ENCODE peak calls at places on chromosomes 6 and 20, in five cellular contexts. B, H, P, Y and I are unnamed samples.

GRCh38 chr20:48094944-48095343 is 309.7 kb upstream of the SULF2 start:
- DNase-seq in B (no peak), Y (no peak), H (no peak), P (no peak), I (no peak)

GRCh38 chr20:50921055-50921454 is 10.2 kb downstream of the ADNP start:
- DNase-seq in Y (no peak), P (no peak), H (no peak), B (no peak), I (no peak)

GRCh38 chr20:45032781-45033180 is 66.5 kb downstream of the STK4 start:
- DNase-seq in P (no peak), B (no peak), H (no peak), Y (no peak), I (no peak)

GRCh38 chr6:108492131-108492766 is 68.5 kb upstream of the FOXO3 start:
- DNase-seq in Y (no peak), H (peak; percentile 41), P (no peak), B (peak; percentile 36), I (peak; percentile 11)

GRCh38 chr20:5020760-5021159 is 19.4 kb upstream of the SLC23A2 start:
- DNase-seq in Y (no peak), P (no peak), B (no peak), H (no peak), I (no peak)

GRCh38 chr6:43954311-43955131 is 172.7 kb downstream of the MRPL14 start:
- DNase-seq in B (no peak), Y (no peak), H (no peak), P (no peak), I (no peak)

GRCh38 chr6:166950443-166950821 is 5.9 kb downstream of the RNASET2 start:
- DNase-seq in Y (no peak), P (no peak), B (no peak), H (no peak), I (no peak)

GRCh38 chr20:22180244-22180643 is 404.1 kb downstream of the FOXA2 start:
- DNase-seq in P (no peak), B (no peak), Y (no peak), H (peak; percentile 9), I (no peak)

GRCh38 chr6:80467408-80467807 is 360.9 kb downstream of the BCKDHB start:
- DNase-seq in Y (no peak), H (no peak), B (no peak), P (no peak), I (no peak)

GRCh38 chr6:111439169-111439568 is 43.8 kb downstream of the REV3L start:
- DNase-seq in Y (no peak), B (no peak), P (no peak), H (no peak), I (no peak)

GRCh38 chr6:116518621-116519020 is 7.2 kb downstream of the CALHM5 start:
- DNase-seq in P (no peak), Y (no peak), B (no peak), H (peak; percentile 45), I (no peak)

GRCh38 chr6:24972551-24972950 is 36.8 kb upstream of the RIPOR2 start:
- DNase-seq in Y (no peak), B (no peak), H (no peak), P (no peak), I (no peak)

GRCh38 chr6:117557951-117558350 is 44.4 kb downstream of the GOPC start:
- DNase-seq in B (no peak), P (no peak), H (no peak), Y (no peak), I (no peak)

GRCh38 chr6:162636167-162636566 is 91.4 kb downstream of the PRKN start:
- DNase-seq in H (no peak), P (no peak), Y (no peak), B (no peak), I (no peak)

GRCh38 chr6:136641166-136641565 is 90.9 kb upstream of the MAP7 start:
- DNase-seq in P (no peak), H (no peak), Y (no peak), B (no peak), I (no peak)

GRCh38 chr6:10692965-10693538 is 1.4 kb downstream of the C6orf52 start:
- DNase-seq in B (no peak), H (no peak), P (no peak), Y (no peak), I (no peak)

GRCh38 chr20:8039048-8039447 is 19.5 kb upstream of the TMX4 start:
- DNase-seq in B (no peak), Y (no peak), P (no peak), H (no peak), I (no peak)

GRCh38 chr20:24100370-24101011 is 111.9 kb upstream of the GGTLC1 start:
- DNase-seq in H (peak; percentile 41), Y (no peak), B (peak; percentile 18), P (no peak), I (peak; percentile 15)

GRCh38 chr20:49964964-49965780 is 17.6 kb upstream of the SNAI1 start:
- DNase-seq in P (no peak), H (peak; percentile 87), B (peak; percentile 54), Y (no peak), I (peak; percentile 74)

GRCh38 chr6:159254186-159254585 is 85.0 kb downstream of the FNDC1 start:
- DNase-seq in H (no peak), P (no peak), Y (no peak), B (no peak), I (no peak)

GRCh38 chr20:13231031-13231752 is 10.1 kb downstream of the ISM1 start:
- DNase-seq in P (no peak), B (no peak), H (no peak), Y (no peak), I (no peak)

GRCh38 chr6:5513393-5513792 is 252.1 kb downstream of the FARS2 start:
- DNase-seq in H (peak; percentile 56), P (no peak), B (no peak), Y (no peak), I (no peak)

GRCh38 chr6:5517781-5518180 is 256.5 kb downstream of the FARS2 start:
- DNase-seq in B (no peak), Y (no peak), H (no peak), P (no peak), I (no peak)

GRCh38 chr6:5514353-5514752 is 253.0 kb downstream of the FARS2 start:
- DNase-seq in Y (no peak), H (no peak), B (no peak), P (no peak), I (no peak)

GRCh38 chr6:5516036-5516435 is 254.7 kb downstream of the FARS2 start:
- DNase-seq in Y (no peak), H (no peak), B (no peak), P (no peak), I (no peak)

DNA sequence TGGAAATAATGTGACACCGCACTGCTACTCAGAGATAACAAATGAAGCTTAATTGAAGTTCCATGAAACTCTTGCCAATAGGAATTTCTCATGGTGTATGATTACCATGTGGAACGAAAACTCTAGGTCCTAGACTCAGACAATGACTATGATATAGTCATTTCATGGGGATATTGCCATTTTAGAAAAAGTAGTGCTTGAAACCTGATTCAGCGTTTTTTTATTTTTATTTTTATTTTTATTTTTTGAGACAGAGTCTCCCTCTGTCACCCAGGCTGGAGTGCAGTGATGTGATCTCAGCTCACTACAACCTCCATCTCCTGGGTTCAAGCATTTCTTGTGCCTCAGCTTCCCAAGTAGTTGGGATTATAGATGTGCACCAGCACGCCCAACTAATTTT is 253.9 kb downstream of the FARS2 start:
- DNase-seq in H (no peak), Y (no peak), P (no peak), B (no peak), I (no peak)
- TF ChIP-seq ZNF274 in H (no peak), Y (no peak), P (no peak), B (no peak), I (no peak)

DNA sequence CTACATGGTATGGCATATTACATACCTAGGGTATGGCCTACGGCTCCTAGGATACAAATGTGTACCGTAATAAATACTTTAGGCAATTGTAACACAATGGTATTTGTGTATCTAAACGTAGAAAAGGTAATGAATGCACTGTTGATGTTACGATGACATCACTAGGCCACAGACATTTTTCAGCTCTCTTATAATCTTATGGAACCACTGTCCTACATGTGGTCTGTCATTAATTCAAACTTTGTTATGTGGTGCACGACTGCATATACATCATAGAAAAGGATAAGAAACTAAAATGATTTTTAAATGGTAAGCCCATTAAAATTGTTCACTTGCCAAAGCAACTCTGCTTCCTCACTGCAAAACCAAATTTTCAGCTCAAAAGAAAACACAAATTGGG is 35.7 kb downstream of the CSNK2A1 start:
- DNase-seq in P (no peak), B (no peak), H (no peak), Y (no peak), I (no peak)
- H3K4me1 ChIP-seq in P (no peaks in the 10 kb centered on the region), B (no peaks in the 10 kb centered on the region), H (no peaks in the 10 kb centered on the region), Y (no peaks in the 10 kb centered on the region), I (no peaks in the 10 kb centered on the region)

GRCh38 chr6:27551607-27552006 is 78.7 kb upstream of the ZNF184 start:
- DNase-seq in Y (no peak), H (no peak), P (no peak), B (no peak), I (no peak)

GRCh38 chr6:27558028-27558724 is 85.3 kb upstream of the ZNF184 start:
- DNase-seq in B (no peak), Y (no peak), H (no peak), P (no peak), I (no peak)

GRCh38 chr6:27562027-27562410 is 89.1 kb upstream of the ZNF184 start:
- DNase-seq in Y (no peak), P (no peak), B (peak; percentile 59), H (peak; percentile 61), I (no peak)

GRCh38 chr6:27553123-27553904 is 80.4 kb upstream of the ZNF184 start:
- DNase-seq in Y (peak; percentile 73), H (peak; percentile 94), B (no peak), P (peak; percentile 82), I (peak; percentile 57)

GRCh38 chr6:27556406-27556805 is 83.5 kb upstream of the ZNF184 start:
- DNase-seq in H (no peak), Y (no peak), B (no peak), P (no peak), I (no peak)
- TF ChIP-seq ZNF274 in H (no peak), Y (no peak), B (no peak), P (no peak), I (no peak)

GRCh38 chr6:119535332-119535731 is 185.8 kb upstream of the MAN1A1 start:
- DNase-seq in B (no peak), P (peak; percentile 39), H (peak; percentile 62), Y (no peak), I (no peak)
- H3K4me1 ChIP-seq in B (peaks cover 27% of the 10 kb centered on the region), P (peaks cover 13% of the 10 kb centered on the region), H (peaks cover 4% of the 10 kb centered on the region), Y (no peaks in the 10 kb centered on the region), I (no peaks in the 10 kb centered on the region)